ENCODE peak calls at places on chromosomes 5 and 9, in four cellular contexts. B is K562, M is HEK293T, T is HepG2. H is an unnamed sample.

GRCh38 chr5:115209279-115209678 is 39.6 kb upstream of the TRIM36 start:
- DNase-seq in M (no peak), B (no peak), T (no peak), H (no peak)

GRCh38 chr5:107486489-107486888 is 184.2 kb downstream of the EFNA5 start:
- DNase-seq in M (no peak), B (no peak), T (no peak), H (no peak)

GRCh38 chr9:81430727-81431126 is 258.6 kb downstream of the TLE1 start:
- DNase-seq in B (no peak), M (no peak), T (no peak), H (no peak)

GRCh38 chr5:107665036-107665435 is 5.7 kb downstream of the EFNA5 start:
- DNase-seq in B (no peak), M (no peak), T (no peak), H (no peak)

GRCh38 chr9:25677301-25678146 is 720 bp downstream of the TUSC1 start:
- DNase-seq in B (no peak), M (peak; percentile 73), T (no peak), H (peak; percentile 80)

GRCh38 chr9:126630458-126631237 is 16.9 kb downstream of the LMX1B start:
- DNase-seq in B (no peak), M (no peak), T (no peak), H (no peak)

GRCh38 chr9:19754921-19755320 is 33.9 kb downstream of the SLC24A2 start:
- DNase-seq in M (no peak), T (no peak), B (no peak), H (no peak)

GRCh38 chr5:38316544-38317224 is 58.3 kb downstream of the EGFLAM start:
- DNase-seq in M (peak; percentile 16), B (no peak), T (no peak), H (no peak)

GRCh38 chr9:127535834-127536233 is 76.2 kb upstream of the STXBP1 start:
- DNase-seq in B (no peak), T (no peak), M (no peak), H (no peak)

GRCh38 chr5:58071566-58071965 is 388.3 kb downstream of the PLK2 start:
- DNase-seq in T (no peak), M (no peak), B (peak; percentile 68), H (peak; percentile 18)

GRCh38 chr5:35138232-35138631 is 90.5 kb upstream of the AGXT2 start:
- DNase-seq in B (no peak), M (no peak), T (no peak), H (no peak)

GRCh38 chr5:152113401-152113800 is 188.8 kb upstream of the GLRA1 start:
- DNase-seq in T (no peak), M (no peak), B (no peak), H (no peak)

GRCh38 chr9:124754289-124754688 is 16.8 kb downstream of the NR6A1 start:
- DNase-seq in M (no peak), T (no peak), B (peak; percentile 60), H (no peak)

GRCh38 chr5:147971472-147971871 is 65.1 kb upstream of the C5orf46 start:
- DNase-seq in M (no peak), B (no peak), T (no peak), H (no peak)

GRCh38 chr9:80467632-80468031 is 895.9 kb downstream of the TLE4 start:
- DNase-seq in T (no peak), B (no peak), M (no peak), H (no peak)

GRCh38 chr9:69120380-69121154 is 53.5 kb upstream of the TJP2 start:
- DNase-seq in T (peak; percentile 81), M (no peak), B (no peak), H (peak; percentile 91)

GRCh38 chr5:38847549-38848341 is 1.9 kb downstream of the OSMR start:
- DNase-seq in B (no peak), T (no peak), M (no peak), H (no peak)

GRCh38 chr5:5266296-5266695 is 126.2 kb downstream of the ADAMTS16 start:
- DNase-seq in B (no peak), T (no peak), M (no peak), H (no peak)

GRCh38 chr5:370959-371810 is 49.7 kb downstream of the AHRR start:
- DNase-seq in T (no peak), B (no peak), M (no peak), H (peak; percentile 11)

GRCh38 chr9:77375956-77376532 is 198.7 kb downstream of the VPS13A start:
- DNase-seq in B (no peak), T (no peak), M (no peak), H (no peak)

GRCh38 chr9:123997665-123998277 is 13.8 kb upstream of the LHX2 start:
- DNase-seq in T (no peak), M (no peak), B (no peak), H (peak; percentile 42)

GRCh38 chr5:112284561-112284960 is 134.5 kb downstream of the EPB41L4A start:
- DNase-seq in B (no peak), T (no peak), M (no peak), H (no peak)

GRCh38 chr9:122076117-122076516 is 17.0 kb downstream of the TTLL11 start:
- DNase-seq in T (no peak), M (no peak), B (no peak), H (no peak)

GRCh38 chr5:68419637-68420452 is 204.3 kb downstream of the PIK3R1 start:
- DNase-seq in B (peak; percentile 88), M (no peak), T (no peak), H (no peak)

GRCh38 chr5:128773378-128773777 is 191.9 kb upstream of the SLC27A6 start:
- DNase-seq in T (no peak), B (no peak), M (no peak), H (no peak)

GRCh38 chr5:126846756-126847155 is 69.8 kb downstream of the LMNB1 start:
- DNase-seq in T (no peak), B (no peak), M (no peak), H (no peak)

GRCh38 chr9:133734600-133735414 is 3.3 kb downstream of the SARDH start:
- DNase-seq in T (no peak), B (no peak), M (no peak), H (no peak)

DNA sequence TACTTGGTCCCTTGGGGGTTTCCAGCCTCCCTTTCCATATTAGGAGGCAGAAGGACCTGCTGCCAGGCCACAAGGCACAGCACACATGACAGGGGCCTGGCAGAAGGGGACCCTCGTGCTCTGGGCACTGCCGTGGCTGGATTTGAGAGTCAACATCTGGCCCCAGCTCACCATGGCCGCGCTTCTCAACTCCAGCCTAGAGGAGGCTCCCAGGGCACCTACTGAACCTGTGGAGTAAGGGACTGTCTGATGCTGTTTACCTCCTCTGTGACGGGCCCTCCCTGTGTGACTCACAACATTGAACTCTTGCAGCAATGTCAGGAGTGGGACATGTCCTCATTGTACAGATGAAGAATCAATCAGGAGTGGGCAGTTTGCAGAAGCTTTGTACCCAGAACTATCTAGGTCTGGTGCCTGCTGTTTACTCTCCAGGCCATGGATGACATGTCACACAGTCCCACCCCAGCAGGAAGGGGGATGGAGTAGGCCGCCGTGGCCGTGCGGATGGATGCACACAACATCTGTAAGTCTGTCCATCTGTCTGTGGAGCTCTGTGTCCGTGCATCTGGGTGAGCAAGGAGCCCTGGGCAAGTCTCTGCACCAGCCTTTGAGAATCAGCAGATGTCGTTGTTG is 311.3 kb upstream of the IRX4 start:
- DNase-seq in B (no peak), T (no peak), M (no peak), H (no peak)
- TF ChIP-seq ELF4 in B (no peak), T (no peak), M (no peak), H (no peak)

GRCh38 chr9:136074706-136075105 is 20.4 kb downstream of the NACC2 start:
- DNase-seq in M (no peak), T (no peak), B (no peak), H (no peak)
- TF ChIP-seq ELF4 in M (no peak), T (no peak), B (no peak), H (no peak)

DNA sequence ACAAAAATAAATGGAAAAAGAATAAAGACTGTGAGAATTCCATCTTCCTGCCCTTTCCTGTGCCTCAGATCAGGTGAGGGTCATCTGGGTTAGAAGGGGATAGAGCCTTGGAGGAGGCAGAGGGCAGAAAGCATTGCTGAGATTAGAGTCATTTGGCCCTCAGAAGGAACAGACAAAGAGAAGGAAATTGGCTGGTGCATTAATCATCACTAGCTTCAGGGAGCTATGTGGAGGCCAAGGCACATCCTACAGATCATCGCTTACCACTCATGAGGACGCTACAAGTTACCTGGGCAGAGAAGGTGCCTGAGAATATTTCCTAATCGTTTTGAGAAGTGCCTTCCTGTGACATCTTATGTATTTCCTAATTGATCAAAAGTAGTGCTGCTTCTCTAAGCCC is 74.5 kb downstream of the C7 start:
- DNase-seq in T (no peak), B (no peak), M (no peak), H (no peak)
- TF ChIP-seq ELF4 in T (no peak), B (no peak), M (no peak), H (no peak)

GRCh38 chr5:97094579-97095317 is 47.7 kb downstream of the LIX1 start:
- DNase-seq in M (no peak), T (no peak), B (no peak), H (no peak)
- TF ChIP-seq ELF4 in M (no peak), T (no peak), B (no peak), H (no peak)

DNA sequence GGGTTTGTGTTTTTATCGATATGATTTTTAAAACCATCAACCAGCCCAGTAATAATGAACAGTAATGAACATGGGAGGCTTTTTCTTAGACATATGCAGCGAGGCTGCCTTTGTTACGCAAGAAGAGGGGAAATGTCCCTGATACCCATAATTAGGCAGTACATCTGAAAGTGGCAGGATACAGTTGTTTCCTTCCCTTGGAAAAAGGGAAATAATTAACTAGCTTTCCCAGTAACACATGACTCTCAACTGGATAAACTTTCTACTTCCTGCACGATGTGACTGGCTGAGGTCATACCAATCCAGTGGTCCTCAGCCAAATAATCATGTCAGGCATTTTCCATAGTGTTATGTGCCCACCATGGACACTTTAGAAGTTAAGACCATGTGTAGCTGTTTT is 431.6 kb upstream of the C9orf72 start:
- DNase-seq in B (no peak), T (no peak), M (no peak), H (no peak)
- TF ChIP-seq ELF4 in B (no peak), T (no peak), M (no peak), H (no peak)

GRCh38 chr5:135087950-135088349 is 53.9 kb upstream of the PITX1 start:
- DNase-seq in M (no peak), B (no peak), T (no peak), H (no peak)
- TF ChIP-seq ELF4 in M (no peak), B (no peak), T (no peak), H (no peak)